ENCODE peak calls at places on chromosomes 16 and 17, in eight cellular contexts. F is activated naive CD4-positive, alpha-beta T cell; S is H54; U is C1 segment of cervical spinal cord; A is activated T-helper 1 cell treated with Interleukin-2 at 50 U/mL for 16 hours; I is effector memory CD4-positive, alpha-beta T cell; R is AG10803; Q is dermis blood vessel endothelial cell. O is an unnamed sample.

GRCh38 chr16:24537474-24538337 is 1.7 kb upstream of the RBBP6 start:
- DNase-seq in S (no peak), Q (no peak), F (no peak), I (no peak), U (no peak), A (no peak), R (no peak), O (no peak)

GRCh38 chr16:48537909-48538745 is 71.9 kb downstream of the N4BP1 start:
- DNase-seq in F (no peak), U (no peak), R (peak), A (no peak), I (no peak), Q (no peak), S (no peak), O (peak)

GRCh38 chr16:85370881-85371651 is 242.1 kb upstream of the GSE1 start:
- DNase-seq in A (no peak), R (peak), I (no peak), U (no peak), F (no peak), Q (no peak), S (peak), O (peak)

GRCh38 chr16:1534021-1535020 is 855 bp downstream of the TMEM204 start:
- DNase-seq in R (peak), F (no peak), S (no peak), U (no peak), Q (peak), I (no peak), A (no peak), O (peak)

GRCh38 chr17:82503094-82503727 is 16.3 kb upstream of the FOXK2 start:
- DNase-seq in A (no peak), I (no peak), S (no peak), F (no peak), R (no peak), Q (no peak), U (no peak), O (no peak)

GRCh38 chr16:58428621-58429557 is 36.6 kb downstream of the GINS3 start:
- DNase-seq in S (no peak), F (no peak), A (no peak), R (no peak), Q (no peak), U (no peak), I (no peak), O (no peak)

GRCh38 chr17:6578491-6578890 is 22.1 kb upstream of the PITPNM3 start:
- DNase-seq in F (no peak), S (no peak), R (no peak), A (no peak), I (no peak), U (no peak), Q (no peak), O (no peak)

GRCh38 chr16:53091508-53092211 is 36.9 kb downstream of the CHD9 start:
- DNase-seq in R (peak), F (no peak), S (no peak), I (no peak), Q (peak), A (no peak), U (peak), O (peak)

O was measured in amniotic epithelial cell.